ENCODE peak calls at places on chromosome 3, in nine cellular contexts. One of them, this sample, is unnamed.

GRCh38 chr3:31606453-31606852 is 73.7 kb downstream of the STT3B start:
- DNase-seq in upper lobe of left lung: no peak
- DNase-seq in WERI-Rb-1: no peak
- DNase-seq in keratinocyte: no peak
- DNase-seq in AG04450: no peak
- DNase-seq in ovary: no peak
- DNase-seq in GM23248: no peak
- DNase-seq in CD8-positive, alpha-beta T cell: no peak
- DNase-seq in neuronal stem cell: no peak
- DNase-seq in this sample: no peak

GRCh38 chr3:52845691-52846426 is 11.0 kb upstream of the MUSTN1 start:
- DNase-seq in neuronal stem cell: no peak
- DNase-seq in CD8-positive, alpha-beta T cell: no peak
- DNase-seq in upper lobe of left lung: no peak
- DNase-seq in keratinocyte: no peak
- DNase-seq in AG04450: no peak
- DNase-seq in ovary: no peak
- DNase-seq in WERI-Rb-1: peak
- DNase-seq in GM23248: peak
- DNase-seq in this sample: no peak

GRCh38 chr3:169772951-169773816 is at the start of gene MYNN:
- DNase-seq in WERI-Rb-1: peak
- DNase-seq in AG04450: peak
- DNase-seq in keratinocyte: peak
- DNase-seq in ovary: peak
- DNase-seq in neuronal stem cell: peak
- DNase-seq in CD8-positive, alpha-beta T cell: peak
- DNase-seq in GM23248: peak
- DNase-seq in upper lobe of left lung: peak
- DNase-seq in this sample: peak

GRCh38 chr3:53161820-53162671 is 1.0 kb downstream of the PRKCD start:
- DNase-seq in keratinocyte: peak
- DNase-seq in CD8-positive, alpha-beta T cell: no peak
- DNase-seq in AG04450: no peak
- DNase-seq in WERI-Rb-1: peak
- DNase-seq in neuronal stem cell: no peak
- DNase-seq in GM23248: peak
- DNase-seq in upper lobe of left lung: peak
- DNase-seq in ovary: peak
- DNase-seq in this sample: peak

GRCh38 chr3:126287536-126288181 is 69.5 kb downstream of the KLF15 start:
- DNase-seq in keratinocyte: no peak
- DNase-seq in AG04450: no peak
- DNase-seq in neuronal stem cell: peak
- DNase-seq in upper lobe of left lung: peak
- DNase-seq in CD8-positive, alpha-beta T cell: no peak
- DNase-seq in GM23248: peak
- DNase-seq in WERI-Rb-1: no peak
- DNase-seq in ovary: peak
- DNase-seq in this sample: no peak

GRCh38 chr3:42184622-42185010 is 81.4 kb downstream of the CCK start:
- DNase-seq in neuronal stem cell: no peak
- DNase-seq in CD8-positive, alpha-beta T cell: no peak
- DNase-seq in AG04450: no peak
- DNase-seq in WERI-Rb-1: no peak
- DNase-seq in keratinocyte: no peak
- DNase-seq in upper lobe of left lung: peak
- DNase-seq in GM23248: no peak
- DNase-seq in ovary: no peak
- DNase-seq in this sample: no peak

GRCh38 chr3:13688824-13689223 is 139.9 kb downstream of the FBLN2 start:
- DNase-seq in neuronal stem cell: no peak
- DNase-seq in WERI-Rb-1: no peak
- DNase-seq in upper lobe of left lung: no peak
- DNase-seq in CD8-positive, alpha-beta T cell: no peak
- DNase-seq in ovary: no peak
- DNase-seq in AG04450: no peak
- DNase-seq in GM23248: no peak
- DNase-seq in keratinocyte: no peak
- DNase-seq in this sample: no peak

GRCh38 chr3:64343692-64344440 is 118.6 kb upstream of the PRICKLE2 start:
- DNase-seq in upper lobe of left lung: no peak
- DNase-seq in CD8-positive, alpha-beta T cell: no peak
- DNase-seq in neuronal stem cell: no peak
- DNase-seq in ovary: no peak
- DNase-seq in GM23248: peak
- DNase-seq in keratinocyte: no peak
- DNase-seq in AG04450: no peak
- DNase-seq in WERI-Rb-1: no peak
- DNase-seq in this sample: no peak

GRCh38 chr3:48140284-48140683 is 47.9 kb downstream of the CDC25A start:
- DNase-seq in AG04450: no peak
- DNase-seq in GM23248: no peak
- DNase-seq in WERI-Rb-1: no peak
- DNase-seq in CD8-positive, alpha-beta T cell: no peak
- DNase-seq in keratinocyte: no peak
- DNase-seq in ovary: no peak
- DNase-seq in upper lobe of left lung: no peak
- DNase-seq in neuronal stem cell: no peak
- DNase-seq in this sample: no peak

GRCh38 chr3:48143977-48144376 is 44.2 kb downstream of the CDC25A start:
- DNase-seq in CD8-positive, alpha-beta T cell: no peak
- DNase-seq in upper lobe of left lung: no peak
- DNase-seq in AG04450: no peak
- DNase-seq in WERI-Rb-1: no peak
- DNase-seq in ovary: no peak
- DNase-seq in neuronal stem cell: no peak
- DNase-seq in GM23248: no peak
- DNase-seq in keratinocyte: no peak
- DNase-seq in this sample: no peak

GRCh38 chr3:48142316-48142870 is 45.8 kb downstream of the CDC25A start:
- DNase-seq in ovary: no peak
- DNase-seq in upper lobe of left lung: peak
- DNase-seq in AG04450: no peak
- DNase-seq in CD8-positive, alpha-beta T cell: no peak
- DNase-seq in neuronal stem cell: no peak
- DNase-seq in GM23248: no peak
- DNase-seq in WERI-Rb-1: no peak
- DNase-seq in keratinocyte: peak
- DNase-seq in this sample: no peak

GRCh38 chr3:48143567-48143966 is 44.6 kb downstream of the CDC25A start:
- DNase-seq in ovary: no peak
- DNase-seq in GM23248: no peak
- DNase-seq in AG04450: no peak
- DNase-seq in WERI-Rb-1: no peak
- DNase-seq in CD8-positive, alpha-beta T cell: no peak
- DNase-seq in keratinocyte: no peak
- DNase-seq in neuronal stem cell: no peak
- DNase-seq in upper lobe of left lung: no peak
- DNase-seq in this sample: no peak

GRCh38 chr3:48141225-48142137 is 46.7 kb downstream of the CDC25A start:
- DNase-seq in ovary: no peak
- DNase-seq in CD8-positive, alpha-beta T cell: no peak
- DNase-seq in WERI-Rb-1: no peak
- DNase-seq in GM23248: no peak
- DNase-seq in AG04450: no peak
- DNase-seq in upper lobe of left lung: no peak
- DNase-seq in neuronal stem cell: no peak
- DNase-seq in keratinocyte: no peak
- DNase-seq in this sample: no peak
- H3K27ac ChIP-seq in ovary: no peak
- H3K27ac ChIP-seq in CD8-positive, alpha-beta T cell: no peak
- H3K27ac ChIP-seq in WERI-Rb-1: no peak
- H3K27ac ChIP-seq in GM23248: no peak
- H3K27ac ChIP-seq in AG04450: no peak
- H3K27ac ChIP-seq in upper lobe of left lung: peak
- H3K27ac ChIP-seq in neuronal stem cell: no peak
- H3K27ac ChIP-seq in keratinocyte: peak
- H3K27ac ChIP-seq in this sample: no peak

DNA sequence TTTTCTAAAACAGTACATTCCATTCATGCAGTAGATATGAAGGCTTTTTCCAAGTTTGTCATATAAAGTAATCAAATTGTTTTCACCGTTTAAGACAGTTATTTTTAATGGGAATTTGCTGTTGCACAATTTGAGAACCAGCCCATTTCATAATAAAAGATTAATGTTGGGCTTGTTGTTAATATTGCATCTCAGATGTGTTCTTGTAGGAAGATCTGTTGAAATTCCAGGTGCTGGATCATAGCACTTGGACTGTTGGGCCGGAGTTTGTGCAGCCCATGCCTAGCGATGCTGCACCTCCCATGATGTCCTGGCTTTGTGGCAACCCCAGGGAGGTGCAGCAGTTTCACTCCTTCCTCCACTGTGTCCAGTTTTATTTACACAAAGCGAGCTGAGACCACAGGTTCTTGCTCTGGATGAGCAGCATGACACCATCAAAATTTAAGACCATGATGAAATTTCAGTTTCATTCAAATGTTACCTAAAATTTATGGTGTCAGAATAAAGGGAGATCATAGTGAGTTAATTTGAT is 12.2 kb downstream of the GORASP1 start:
- DNase-seq in GM23248: no peak
- DNase-seq in neuronal stem cell: no peak
- DNase-seq in upper lobe of left lung: no peak
- DNase-seq in WERI-Rb-1: no peak
- DNase-seq in keratinocyte: no peak
- DNase-seq in CD8-positive, alpha-beta T cell: no peak
- DNase-seq in AG04450: no peak
- DNase-seq in ovary: no peak
- DNase-seq in this sample: no peak
- H3K4me3 ChIP-seq in GM23248: no peak
- H3K4me3 ChIP-seq in neuronal stem cell: no peak
- H3K4me3 ChIP-seq in upper lobe of left lung: no peak
- H3K4me3 ChIP-seq in WERI-Rb-1: no peak
- H3K4me3 ChIP-seq in keratinocyte: no peak
- H3K4me3 ChIP-seq in CD8-positive, alpha-beta T cell: no peak
- H3K4me3 ChIP-seq in AG04450: no peak
- H3K4me3 ChIP-seq in ovary: no peak
- H3K4me3 ChIP-seq in this sample: no peak

GRCh38 chr3:194543550-194543949 is 56.7 kb upstream of the ATP13A3 start:
- DNase-seq in CD8-positive, alpha-beta T cell: no peak
- DNase-seq in AG04450: no peak
- DNase-seq in neuronal stem cell: no peak
- DNase-seq in upper lobe of left lung: no peak
- DNase-seq in WERI-Rb-1: no peak
- DNase-seq in GM23248: no peak
- DNase-seq in ovary: no peak
- DNase-seq in keratinocyte: no peak
- DNase-seq in this sample: no peak

GRCh38 chr3:194549853-194550252 is 63.1 kb upstream of the ATP13A3 start:
- DNase-seq in neuronal stem cell: no peak
- DNase-seq in AG04450: no peak
- DNase-seq in CD8-positive, alpha-beta T cell: no peak
- DNase-seq in GM23248: no peak
- DNase-seq in WERI-Rb-1: no peak
- DNase-seq in keratinocyte: no peak
- DNase-seq in ovary: no peak
- DNase-seq in upper lobe of left lung: no peak
- DNase-seq in this sample: no peak

GRCh38 chr3:194552327-194552949 is 65.6 kb upstream of the ATP13A3 start:
- DNase-seq in upper lobe of left lung: no peak
- DNase-seq in GM23248: no peak
- DNase-seq in ovary: no peak
- DNase-seq in neuronal stem cell: no peak
- DNase-seq in CD8-positive, alpha-beta T cell: no peak
- DNase-seq in keratinocyte: no peak
- DNase-seq in AG04450: no peak
- DNase-seq in WERI-Rb-1: no peak
- DNase-seq in this sample: no peak

GRCh38 chr3:194547042-194547441 is 60.2 kb upstream of the ATP13A3 start:
- DNase-seq in upper lobe of left lung: no peak
- DNase-seq in neuronal stem cell: no peak
- DNase-seq in GM23248: no peak
- DNase-seq in AG04450: no peak
- DNase-seq in WERI-Rb-1: no peak
- DNase-seq in ovary: no peak
- DNase-seq in keratinocyte: no peak
- DNase-seq in CD8-positive, alpha-beta T cell: no peak
- DNase-seq in this sample: no peak

GRCh38 chr3:194548346-194549321 is 61.8 kb upstream of the ATP13A3 start:
- DNase-seq in keratinocyte: no peak
- DNase-seq in CD8-positive, alpha-beta T cell: no peak
- DNase-seq in WERI-Rb-1: no peak
- DNase-seq in AG04450: peak
- DNase-seq in upper lobe of left lung: no peak
- DNase-seq in neuronal stem cell: no peak
- DNase-seq in ovary: no peak
- DNase-seq in GM23248: no peak
- DNase-seq in this sample: no peak
- H3K27ac ChIP-seq in keratinocyte: no peak
- H3K27ac ChIP-seq in CD8-positive, alpha-beta T cell: no peak
- H3K27ac ChIP-seq in WERI-Rb-1: no peak
- H3K27ac ChIP-seq in AG04450: peak
- H3K27ac ChIP-seq in upper lobe of left lung: no peak
- H3K27ac ChIP-seq in neuronal stem cell: no peak
- H3K27ac ChIP-seq in ovary: no peak
- H3K27ac ChIP-seq in GM23248: no peak
- H3K27ac ChIP-seq in this sample: no peak

GRCh38 chr3:57896691-57897090 is 111.5 kb upstream of the FLNB start:
- DNase-seq in AG04450: no peak
- DNase-seq in GM23248: no peak
- DNase-seq in WERI-Rb-1: no peak
- DNase-seq in keratinocyte: no peak
- DNase-seq in ovary: no peak
- DNase-seq in CD8-positive, alpha-beta T cell: no peak
- DNase-seq in neuronal stem cell: no peak
- DNase-seq in upper lobe of left lung: no peak
- DNase-seq in this sample: no peak
- H3K4me3 ChIP-seq in AG04450: no peak
- H3K4me3 ChIP-seq in GM23248: no peak
- H3K4me3 ChIP-seq in WERI-Rb-1: no peak
- H3K4me3 ChIP-seq in keratinocyte: no peak
- H3K4me3 ChIP-seq in ovary: no peak
- H3K4me3 ChIP-seq in CD8-positive, alpha-beta T cell: no peak
- H3K4me3 ChIP-seq in neuronal stem cell: no peak
- H3K4me3 ChIP-seq in upper lobe of left lung: no peak
- H3K4me3 ChIP-seq in this sample: no peak

DNA sequence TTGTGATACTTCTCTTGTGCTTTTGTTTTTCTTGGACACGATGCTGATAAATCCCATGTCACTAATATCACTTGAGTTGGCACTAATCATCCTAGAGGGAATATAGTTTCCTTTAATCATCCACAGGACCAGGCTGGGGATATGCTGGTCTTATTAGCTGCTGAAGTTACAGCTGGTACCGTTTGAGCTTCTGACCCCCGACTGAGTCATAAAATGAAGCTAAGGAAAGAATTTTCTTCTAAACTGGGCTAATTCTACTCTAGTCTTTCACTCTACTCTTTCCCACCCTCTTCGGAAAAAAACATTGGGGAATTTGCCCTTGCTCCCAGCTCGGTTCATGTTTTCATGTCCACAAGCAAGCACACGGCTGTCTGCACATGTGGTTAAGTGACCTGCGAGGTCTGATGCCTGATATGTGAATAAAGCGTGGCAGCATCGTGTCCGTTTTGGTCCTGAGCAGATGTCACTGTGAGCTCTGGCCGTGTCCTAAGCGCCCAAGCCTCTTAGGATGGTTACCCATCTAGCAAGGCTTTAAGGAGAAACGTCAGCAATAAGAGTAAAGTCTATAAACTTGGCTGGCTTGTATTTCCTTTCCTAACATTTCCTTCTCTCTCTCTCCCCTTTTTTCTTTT is 223.7 kb downstream of the ITPR1 start:
- DNase-seq in GM23248: peak
- DNase-seq in upper lobe of left lung: no peak
- DNase-seq in WERI-Rb-1: peak
- DNase-seq in keratinocyte: no peak
- DNase-seq in ovary: no peak
- DNase-seq in AG04450: no peak
- DNase-seq in CD8-positive, alpha-beta T cell: no peak
- DNase-seq in neuronal stem cell: no peak
- DNase-seq in this sample: no peak
- H3K27ac ChIP-seq in GM23248: peak
- H3K27ac ChIP-seq in upper lobe of left lung: no peak
- H3K27ac ChIP-seq in WERI-Rb-1: peak
- H3K27ac ChIP-seq in keratinocyte: no peak
- H3K27ac ChIP-seq in ovary: peak
- H3K27ac ChIP-seq in AG04450: no peak
- H3K27ac ChIP-seq in CD8-positive, alpha-beta T cell: no peak
- H3K27ac ChIP-seq in neuronal stem cell: no peak
- H3K27ac ChIP-seq in this sample: no peak